ENCODE peak calls at places on chromosomes 6 and 20, in eight cellular contexts. O is fibroblast of pulmonary artery; L is CD8-positive, alpha-beta memory T cell; X is cardiac fibroblast; R is neuronal stem cell; I is lower leg skin; H is colonic mucosa; Q is hepatocyte. A is an unnamed sample.

GRCh38 chr6:43943099-43943766 is 173.2 kb downstream of the VEGFA start:
- DNase-seq in O (no peak), L (no peak), X (no peak), R (no peak), I (peak), H (no peak), Q (no peak), A (no peak)

GRCh38 chr6:145567853-145568252 is 167.5 kb downstream of the EPM2A start:
- DNase-seq in O (no peak), L (no peak), X (no peak), R (no peak), I (no peak), H (no peak), Q (no peak), A (no peak)

GRCh38 chr6:158655569-158656450 is 6.0 kb downstream of the SYTL3 start:
- DNase-seq in O (no peak), L (no peak), X (no peak), R (no peak), I (peak), H (no peak), Q (no peak), A (no peak)

GRCh38 chr6:300494-301198 is 8.4 kb downstream of the DUSP22 start:
- DNase-seq in O (no peak), L (no peak), X (no peak), R (no peak), I (peak), H (no peak), Q (no peak), A (no peak)

GRCh38 chr6:1436334-1437306 is 47.2 kb downstream of the FOXF2 start:
- DNase-seq in O (peak), L (peak), X (peak), R (peak), I (no peak), H (peak), Q (peak), A (peak)

GRCh38 chr6:112683926-112684325 is 336.8 kb downstream of the RFPL4B start:
- DNase-seq in O (peak), L (no peak), X (peak), R (no peak), I (no peak), H (no peak), Q (no peak), A (no peak)

GRCh38 chr6:27836783-27837635 is 75.2 kb downstream of the OR2B2 start:
- DNase-seq in O (peak), L (peak), X (peak), R (no peak), I (peak), H (peak), Q (peak), A (no peak)

GRCh38 chr20:4109587-4109986 is 94.2 kb upstream of the RNF24 start:
- DNase-seq in O (no peak), L (no peak), X (no peak), R (no peak), I (no peak), H (no peak), Q (no peak), A (no peak)

GRCh38 chr6:14035448-14035847 is 82.1 kb upstream of the CD83 start:
- DNase-seq in O (peak), L (no peak), X (peak), R (no peak), I (no peak), H (no peak), Q (peak), A (no peak)

GRCh38 chr20:38217791-38218565 is 42.6 kb downstream of the KIAA1755 start:
- DNase-seq in O (peak), L (no peak), X (peak), R (no peak), I (no peak), H (no peak), Q (peak), A (no peak)

GRCh38 chr6:138970856-138971425 is 17.1 kb downstream of the REPS1 start:
- DNase-seq in O (peak), L (no peak), X (peak), R (no peak), I (no peak), H (no peak), Q (peak), A (no peak)

GRCh38 chr20:1761116-1761515 is 103.5 kb upstream of the SIRPG start:
- DNase-seq in O (peak), L (no peak), X (peak), R (no peak), I (no peak), H (no peak), Q (no peak), A (no peak)

GRCh38 chr20:20075032-20075431 is 22.7 kb downstream of the CFAP61 start:
- DNase-seq in O (no peak), L (no peak), X (no peak), R (no peak), I (no peak), H (no peak), Q (no peak), A (no peak)

GRCh38 chr6:148358196-148358785 is 15.7 kb downstream of the SASH1 start:
- DNase-seq in O (peak), L (no peak), X (peak), R (no peak), I (no peak), H (peak), Q (no peak), A (no peak)

GRCh38 chr20:57807418-57808265 is 97.8 kb upstream of the PMEPA1 start:
- DNase-seq in O (no peak), L (no peak), X (no peak), R (no peak), I (no peak), H (no peak), Q (no peak), A (no peak)

GRCh38 chr6:1840491-1841121 is 230.9 kb downstream of the FOXC1 start:
- DNase-seq in O (no peak), L (no peak), X (no peak), R (no peak), I (no peak), H (no peak), Q (no peak), A (no peak)

GRCh38 chr6:168249746-168250145 is 69.8 kb downstream of the DACT2 start:
- DNase-seq in O (no peak), L (no peak), X (no peak), R (no peak), I (peak), H (no peak), Q (no peak), A (no peak)

GRCh38 chr6:122128445-122128844 is 271.0 kb upstream of the HSF2 start:
- DNase-seq in O (no peak), L (no peak), X (no peak), R (no peak), I (no peak), H (no peak), Q (no peak), A (no peak)
- H3K4me3 ChIP-seq in O (no peak), L (no peak), X (no peak), R (no peak), I (no peak), H (no peak), Q (no peak), A (no peak)

DNA sequence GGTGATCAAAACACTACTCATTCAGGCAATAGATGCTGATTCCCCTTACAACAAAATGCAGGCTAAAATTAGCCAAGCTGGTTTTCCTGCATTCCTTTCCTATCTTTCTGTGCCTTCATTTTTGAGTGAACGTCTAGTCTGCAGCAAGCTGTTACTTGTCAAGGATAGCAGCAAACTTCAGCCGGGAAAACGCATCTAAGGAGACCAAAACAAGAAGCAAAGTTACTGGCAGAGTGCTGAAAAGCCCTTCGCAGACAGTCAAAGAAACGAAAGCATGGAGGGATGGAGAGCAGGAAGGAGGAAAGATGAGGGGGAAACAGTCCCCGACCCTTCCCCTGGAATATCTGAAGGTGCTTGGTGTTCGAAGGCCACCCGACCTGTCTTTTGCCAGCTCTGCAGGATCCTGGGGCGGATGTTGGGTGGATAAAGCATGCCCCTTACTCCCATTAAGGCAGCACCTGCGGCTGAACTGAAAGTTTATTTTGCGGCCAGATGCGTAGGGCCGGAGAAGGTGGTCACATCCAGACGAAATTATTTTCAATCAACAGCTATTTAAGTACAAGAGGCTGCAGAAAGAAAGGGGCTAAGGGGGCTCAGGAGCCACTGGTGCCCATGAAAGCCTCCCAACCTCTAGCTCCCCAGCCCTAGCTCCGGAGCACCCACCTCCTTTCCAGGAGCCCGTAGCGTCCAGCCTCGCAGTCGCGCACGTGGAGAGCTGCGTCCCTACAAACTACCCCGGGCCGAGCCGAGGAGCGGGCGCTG is 538 bp downstream of the FERMT1 start:
- DNase-seq in O (peak), L (no peak), X (peak), R (no peak), I (no peak), H (peak), Q (peak), A (no peak)
- H3K4me3 ChIP-seq in O (peak), L (no peak), X (peak), R (peak), I (peak), H (peak), Q (peak), A (no peak)

DNA sequence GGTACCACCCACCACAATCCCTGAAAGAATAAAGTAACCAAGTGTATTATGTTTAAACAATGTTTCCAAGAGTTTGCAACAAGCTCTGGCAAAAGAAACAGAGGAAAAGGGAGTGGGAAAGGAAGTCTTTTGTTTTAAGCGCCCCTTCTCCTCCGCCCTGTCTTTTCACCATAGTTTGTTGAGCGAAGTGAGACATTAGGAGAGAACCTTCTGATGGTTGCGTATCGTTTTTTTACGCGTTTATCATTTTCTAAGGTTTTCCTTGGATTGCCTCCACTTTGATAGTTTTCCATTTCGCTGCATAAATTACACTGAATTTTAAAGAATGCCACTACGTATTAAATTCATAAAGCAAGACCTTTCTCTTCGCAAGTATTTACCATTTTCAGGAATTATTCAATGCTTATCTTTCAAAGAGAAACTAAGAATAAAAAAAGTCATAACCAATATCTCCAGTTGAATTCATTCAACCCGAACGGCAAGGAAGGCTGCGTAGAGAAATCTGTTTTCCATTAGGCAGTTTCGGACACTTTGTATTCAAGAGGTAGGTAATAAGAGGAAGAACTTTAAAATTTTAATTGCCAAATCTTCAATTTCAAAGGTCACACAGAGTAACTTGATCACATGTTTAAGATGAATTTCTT is 926 bp upstream of the EPHA7 start:
- DNase-seq in O (no peak), L (no peak), X (no peak), R (no peak), I (no peak), H (no peak), Q (no peak), A (no peak)
- H3K4me3 ChIP-seq in O (peak), L (no peak), X (peak), R (peak), I (no peak), H (peak), Q (peak), A (no peak)

DNA sequence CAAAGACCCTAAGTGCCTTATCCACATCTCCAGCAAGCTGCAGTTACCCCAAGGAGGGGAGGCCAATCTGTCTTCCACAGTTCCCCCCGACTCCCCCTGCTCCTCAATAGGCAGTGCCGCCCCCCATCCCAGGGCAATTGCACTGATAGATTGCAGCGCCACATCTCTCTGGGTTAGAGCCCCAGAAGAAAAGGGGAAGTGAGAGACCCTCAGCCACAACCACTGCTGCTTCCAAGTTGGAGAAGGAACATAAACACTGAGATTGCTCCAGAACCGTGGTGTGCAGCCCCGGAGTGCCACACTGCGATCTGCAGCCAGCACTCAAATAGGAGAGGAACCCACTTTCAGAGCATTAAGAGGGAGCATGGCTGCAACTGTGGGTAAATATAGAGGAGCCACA is 101.5 kb downstream of the RWDD2A start:
- DNase-seq in O (no peak), L (no peak), X (no peak), R (no peak), I (no peak), H (no peak), Q (no peak), A (no peak)
- H3K4me3 ChIP-seq in O (no peak), L (no peak), X (no peak), R (no peak), I (no peak), H (no peak), Q (no peak), A (no peak)